ENCODE peak calls at places on chromosomes 12 and 14, in seven cellular contexts. F, B, W, O, J, D and U are unnamed samples.

GRCh38 chr14:63897706-63898105 is 44.9 kb downstream of the SYNE2 start:
- DNase-seq in F (no peak), B (no peak), W (no peak), O (no peak), J (no peak), D (no peak), U (no peak)

GRCh38 chr12:93638954-93639353 is 38.2 kb upstream of the CRADD start:
- DNase-seq in F (no peak), B (no peak), W (no peak), O (no peak), J (no peak), D (no peak), U (no peak)

GRCh38 chr12:209246-209645 is 4.7 kb downstream of the SLC6A12 start:
- DNase-seq in F (no peak), B (no peak), W (no peak), O (no peak), J (no peak), D (no peak), U (no peak)

GRCh38 chr12:55716582-55717396 is 943 bp downstream of the BLOC1S1 start:
- DNase-seq in F (no peak), B (no peak), W (no peak), O (no peak), J (no peak), D (no peak), U (peak; percentile 58)

GRCh38 chr14:76331328-76332011 is 44.5 kb upstream of the ESRRB start:
- DNase-seq in F (no peak), B (no peak), W (no peak), O (no peak), J (no peak), D (no peak), U (no peak)

GRCh38 chr12:57518920-57519757 is 1.2 kb downstream of the DDIT3 start:
- DNase-seq in F (no peak), B (no peak), W (peak; percentile 26), O (peak; percentile 57), J (peak; percentile 29), D (peak; percentile 60), U (peak; percentile 76)

GRCh38 chr12:46872135-46872534 is 46.3 kb upstream of the SLC38A4 start:
- DNase-seq in F (no peak), B (no peak), W (no peak), O (no peak), J (no peak), D (no peak), U (no peak)

GRCh38 chr14:30291216-30291615 is 267.7 kb upstream of the G2E3 start:
- DNase-seq in F (no peak), B (no peak), W (no peak), O (no peak), J (no peak), D (no peak), U (no peak)

GRCh38 chr12:66127695-66128094 is 2.9 kb downstream of the LLPH start:
- DNase-seq in F (no peak), B (no peak), W (peak; percentile 71), O (peak; percentile 73), J (no peak), D (no peak), U (no peak)

GRCh38 chr12:107847830-107848229 is 73.3 kb downstream of the ASCL4 start:
- DNase-seq in F (no peak), B (no peak), W (no peak), O (no peak), J (no peak), D (no peak), U (no peak)

GRCh38 chr14:104800600-104801283 is at the start of gene ZBTB42:
- DNase-seq in F (no peak), B (peak; percentile 91), W (peak; percentile 80), O (peak; percentile 70), J (peak; percentile 54), D (peak; percentile 54), U (peak; percentile 64)

GRCh38 chr12:16555630-16556029 is 50.3 kb downstream of the LMO3 start:
- DNase-seq in F (no peak), B (no peak), W (no peak), O (no peak), J (no peak), D (no peak), U (no peak)

GRCh38 chr14:92501891-92502351 is 11.7 kb upstream of the RIN3 start:
- DNase-seq in F (no peak), B (no peak), W (no peak), O (no peak), J (no peak), D (no peak), U (no peak)

GRCh38 chr12:123937707-123938600 is 34.7 kb downstream of the CCDC92 start:
- DNase-seq in F (no peak), B (no peak), W (no peak), O (no peak), J (no peak), D (no peak), U (no peak)

GRCh38 chr14:80638620-80639215 is 302.8 kb downstream of the CEP128 start:
- DNase-seq in F (no peak), B (no peak), W (no peak), O (no peak), J (no peak), D (no peak), U (no peak)

GRCh38 chr12:63196168-63196567 is 45.2 kb upstream of the AVPR1A start:
- DNase-seq in F (no peak), B (no peak), W (no peak), O (no peak), J (no peak), D (no peak), U (no peak)

GRCh38 chr14:91237219-91237618 is 7.3 kb downstream of the GPR68 start:
- DNase-seq in F (no peak), B (no peak), W (no peak), O (peak; percentile 16), J (no peak), D (no peak), U (no peak)

GRCh38 chr14:77026930-77027537 is 1.5 kb downstream of the IRF2BPL start:
- DNase-seq in F (no peak), B (no peak), W (no peak), O (peak; percentile 40), J (peak; percentile 40), D (no peak), U (peak; percentile 64)

GRCh38 chr14:92451755-92452154 is 61.8 kb upstream of the RIN3 start:
- DNase-seq in F (no peak), B (no peak), W (no peak), O (no peak), J (no peak), D (no peak), U (no peak)

GRCh38 chr14:96098309-96098998 is 59.3 kb downstream of the C14orf132 start:
- DNase-seq in F (no peak), B (no peak), W (peak; percentile 51), O (no peak), J (no peak), D (peak; percentile 36), U (no peak)

GRCh38 chr12:17108877-17109520 is 503.0 kb upstream of the LMO3 start:
- DNase-seq in F (no peak), B (no peak), W (no peak), O (no peak), J (no peak), D (no peak), U (no peak)

GRCh38 chr12:12201274-12201758 is 65.5 kb downstream of the LRP6 start:
- DNase-seq in F (no peak), B (no peak), W (no peak), O (no peak), J (peak; percentile 14), D (no peak), U (peak; percentile 57)

GRCh38 chr12:77943466-77943865 is 112.8 kb downstream of the NAV3 start:
- DNase-seq in F (no peak), B (no peak), W (no peak), O (no peak), J (no peak), D (no peak), U (no peak)

GRCh38 chr12:68012712-68013111 is 23.5 kb downstream of the IFNG-AS1 start:
- DNase-seq in F (no peak), B (no peak), W (no peak), O (no peak), J (no peak), D (no peak), U (no peak)

GRCh38 chr14:55129086-55129427 is at the start of gene LGALS3:
- DNase-seq in F (peak; percentile 24), B (peak; percentile 73), W (peak; percentile 87), O (peak; percentile 71), J (peak; percentile 78), D (no peak), U (peak; percentile 83)

GRCh38 chr12:121021754-121022153 is 5.5 kb upstream of the C12orf43 start:
- DNase-seq in F (no peak), B (no peak), W (no peak), O (no peak), J (no peak), D (no peak), U (no peak)

GRCh38 chr14:32477406-32477805 is 148.3 kb downstream of the AKAP6 start:
- DNase-seq in F (no peak), B (no peak), W (no peak), O (no peak), J (no peak), D (no peak), U (no peak)
- H3K27ac ChIP-seq in F (peak overlapping the region; percentile 66), B (peak overlapping the region; percentile 38), W (no peak overlapping the region), O (no peak overlapping the region), J (peak overlapping the region; percentile 4), D (no peak overlapping the region), U (no peak overlapping the region)

DNA sequence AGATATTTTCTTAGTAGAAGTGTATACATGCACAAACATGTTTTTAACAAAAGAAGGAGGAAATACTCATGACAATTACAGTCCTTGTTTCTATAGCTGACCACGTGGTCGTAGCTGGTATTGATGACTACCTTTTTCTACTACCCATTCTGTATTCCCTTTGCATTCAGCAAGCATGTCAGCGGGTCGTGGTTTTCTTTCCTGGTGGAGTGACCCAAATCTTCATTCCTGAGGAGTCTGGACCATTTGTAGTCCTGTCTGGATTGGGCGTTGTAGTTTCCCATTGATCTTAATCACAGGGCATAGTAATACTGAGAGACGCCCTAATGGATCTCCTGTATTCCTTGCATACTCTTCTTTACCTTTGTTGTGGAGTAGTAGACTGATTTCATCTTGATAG is 472.1 kb upstream of the RGS6 start:
- DNase-seq in F (no peak), B (no peak), W (no peak), O (no peak), J (no peak), D (no peak), U (no peak)
- TF ChIP-seq CTCF in F (no peak), B (no peak), W (no peak), O (no peak), J (no peak), D (no peak), U (no peak)

GRCh38 chr12:105167346-105167745 is 59.8 kb downstream of the WASHC4 start:
- DNase-seq in F (no peak), B (no peak), W (no peak), O (no peak), J (no peak), D (no peak), U (no peak)
- H3K36me3 ChIP-seq in F (peaks cover 15% of the 10 kb centered on the region), B (peaks cover 11% of the 10 kb centered on the region), W (no peaks in the 10 kb centered on the region), O (peaks cover 57% of the 10 kb centered on the region), J (peaks cover 94% of the 10 kb centered on the region), D (peaks cover 34% of the 10 kb centered on the region), U (no peaks in the 10 kb centered on the region)

DNA sequence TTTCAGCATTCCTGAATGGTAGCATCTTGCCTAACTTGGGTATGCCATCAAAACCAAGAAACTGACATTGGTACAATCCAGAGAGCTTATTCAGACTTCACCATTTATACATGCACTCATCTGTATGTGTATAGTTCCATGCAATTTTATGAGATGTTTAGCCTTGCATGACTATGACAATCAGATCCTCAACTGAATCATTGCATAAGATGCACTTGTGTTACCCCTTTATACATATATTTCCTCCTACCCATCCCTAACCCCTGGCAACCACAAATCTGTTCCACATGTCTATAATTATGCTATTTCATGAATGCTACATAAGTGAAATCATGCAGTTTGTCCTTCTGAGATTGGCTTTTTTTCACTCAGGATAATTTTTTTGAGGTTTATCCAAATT is 37.0 kb upstream of the PPFIBP1 start:
- DNase-seq in F (no peak), B (no peak), W (no peak), O (no peak), J (no peak), D (no peak), U (no peak)
- H3K27ac ChIP-seq in F (no peak overlapping the region), B (no peak overlapping the region), W (no peak overlapping the region), O (no peak overlapping the region), J (no peak overlapping the region), D (no peak overlapping the region), U (no peak overlapping the region)